ENCODE peak calls at places on chromosomes 7 and 10, in ten cellular contexts. Q is gastrocnemius medialis, P is ascending aorta, C is AG04450, J is AG10803, W is astrocyte of the spinal cord, A is A549, G is WERI-Rb-1, Z is GM12865, B is ovary. T is an unnamed sample.

GRCh38 chr10:48199580-48200377 is 74.7 kb downstream of the FRMPD2 start:
- DNase-seq in G (no peak), P (no peak), A (peak; percentile 7), Q (no peak), C (no peak), B (no peak), J (peak; percentile 86), W (peak; percentile 66), Z (no peak), T (peak; percentile 81)

GRCh38 chr7:116574025-116574822 is 49.4 kb downstream of the CAV1 start:
- DNase-seq in W (no peak), J (no peak), G (no peak), C (no peak), A (no peak), B (no peak), P (no peak), Z (peak; percentile 51), Q (no peak), T (no peak)

GRCh38 chr10:106513328-106513727 is 651.2 kb downstream of the SORCS1 start:
- DNase-seq in A (no peak), P (no peak), Q (no peak), J (no peak), C (no peak), G (no peak), B (no peak), Z (no peak), W (peak; percentile 27), T (no peak)

GRCh38 chr10:132485391-132485790 is 52.2 kb upstream of the INPP5A start:
- DNase-seq in P (no peak), J (no peak), C (no peak), Q (no peak), G (no peak), W (no peak), A (no peak), Z (no peak), B (peak; percentile 20), T (no peak)

GRCh38 chr10:3465406-3465891 is 292.9 kb upstream of the PITRM1 start:
- DNase-seq in C (no peak), W (no peak), A (no peak), P (no peak), J (no peak), Q (no peak), G (no peak), Z (no peak), B (no peak), T (no peak)

GRCh38 chr10:123996302-123996701 is 97.1 kb downstream of the CHST15 start:
- DNase-seq in C (no peak), B (peak; percentile 38), P (no peak), Q (no peak), W (no peak), Z (no peak), A (no peak), J (no peak), G (no peak), T (no peak)

GRCh38 chr7:10212664-10213063 is 761.0 kb upstream of the PHF14 start:
- DNase-seq in G (no peak), W (no peak), J (no peak), B (no peak), P (no peak), Q (no peak), A (no peak), Z (no peak), C (no peak), T (no peak)

GRCh38 chr10:4141471-4141870 is 356.5 kb upstream of the KLF6 start:
- DNase-seq in J (peak; percentile 6), Z (peak; percentile 28), B (no peak), C (no peak), G (no peak), A (no peak), P (no peak), Q (no peak), W (peak; percentile 28), T (peak; percentile 40)

GRCh38 chr7:130894146-130895005 is 160.4 kb upstream of the KLF14 start:
- DNase-seq in J (no peak), A (peak; percentile 93), Z (no peak), B (peak; percentile 85), G (peak; percentile 76), C (no peak), W (peak; percentile 87), P (peak; percentile 73), Q (peak; percentile 96), T (peak; percentile 63)

GRCh38 chr7:130890176-130891020 is 156.4 kb upstream of the KLF14 start:
- DNase-seq in Z (no peak), P (no peak), G (no peak), B (no peak), W (no peak), A (no peak), J (peak; percentile 68), C (no peak), Q (no peak), T (peak; percentile 59)

GRCh38 chr7:130888468-130888867 is 154.5 kb upstream of the KLF14 start:
- DNase-seq in C (no peak), Z (no peak), G (no peak), Q (no peak), J (no peak), P (no peak), W (no peak), A (no peak), B (no peak), T (no peak)

GRCh38 chr7:130893441-130893894 is 159.5 kb upstream of the KLF14 start:
- DNase-seq in Q (peak; percentile 67), B (no peak), C (no peak), P (no peak), Z (no peak), A (peak; percentile 56), W (peak; percentile 82), G (no peak), J (peak; percentile 73), T (peak; percentile 71)

DNA sequence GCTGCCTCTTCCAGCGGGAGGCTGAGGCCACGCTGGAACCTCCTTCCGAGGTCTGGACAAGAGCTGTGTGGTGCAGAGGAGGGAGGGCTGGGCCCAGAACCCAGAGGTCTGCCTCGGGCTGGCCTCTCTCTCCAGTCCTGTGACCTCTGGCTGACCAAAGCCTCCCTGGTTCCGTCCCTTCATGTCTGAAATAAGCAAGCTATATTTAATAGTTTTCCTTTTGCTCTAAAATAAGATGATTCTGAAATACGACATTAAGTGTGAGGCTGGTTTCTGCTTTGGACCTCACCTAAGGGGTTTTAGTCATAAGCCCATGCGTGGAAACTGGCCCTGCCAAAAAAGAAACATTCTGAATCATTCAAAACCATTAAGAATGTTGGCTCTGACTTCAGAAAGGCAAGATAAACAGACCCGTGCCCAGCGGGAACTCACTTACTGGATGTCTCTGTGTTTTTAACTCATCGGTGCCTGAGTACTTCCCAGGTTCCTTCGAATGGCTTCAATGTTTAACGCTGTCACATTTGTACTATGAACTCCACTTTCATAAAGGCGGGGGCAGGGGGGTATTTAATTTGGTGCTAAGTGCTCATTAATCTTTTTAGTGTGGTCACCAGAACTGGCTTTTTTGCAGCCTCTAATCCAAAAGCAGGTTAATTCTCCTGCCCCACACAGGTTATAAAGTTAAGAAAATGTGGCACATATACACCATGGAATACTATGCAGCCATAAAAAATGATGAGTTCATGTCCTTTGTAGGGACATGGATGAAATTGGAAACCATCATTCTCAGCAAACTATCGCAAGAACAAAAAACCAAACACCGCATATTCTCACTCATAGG is 157.5 kb upstream of the KLF14 start:
- DNase-seq in Q (peak; percentile 74), W (peak; percentile 99), G (no peak), C (peak; percentile 83), P (no peak), A (peak; percentile 83), Z (no peak), B (peak; percentile 70), J (peak; percentile 94), T (peak; percentile 98)
- H3K4me3 ChIP-seq in Q (peak overlapping the region; percentile 3), W (peak overlapping the region; percentile 4), G (no peak overlapping the region), C (peak overlapping the region; percentile 46), P (no peak overlapping the region), A (peak overlapping the region; percentile 16), Z (no peak overlapping the region), B (peak overlapping the region; percentile 8), J (peak overlapping the region; percentile 9), T (peak overlapping the region; percentile 42)

DNA sequence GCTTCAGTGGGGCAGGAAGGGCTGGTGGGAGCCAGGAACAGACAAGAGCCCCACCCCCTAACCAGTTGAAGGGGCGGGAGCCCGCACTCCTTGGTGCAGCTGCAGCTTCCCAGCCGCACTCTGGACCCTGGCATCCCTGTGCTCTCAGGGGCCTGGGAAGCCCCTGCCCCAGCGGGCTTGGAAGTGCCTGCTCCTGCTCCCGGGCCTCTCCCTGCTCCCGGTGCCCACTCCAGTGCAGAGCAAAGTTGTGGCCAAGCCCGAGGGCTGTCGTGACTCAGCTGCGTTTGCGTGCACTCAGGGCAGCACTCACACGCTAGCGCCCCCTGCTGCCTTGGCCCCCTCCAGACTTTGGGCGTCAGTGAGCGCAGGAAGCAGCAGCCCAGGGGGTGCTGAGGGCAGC is 883.8 kb downstream of the LRMDA start:
- DNase-seq in Q (no peak), G (no peak), W (no peak), J (no peak), B (no peak), A (no peak), Z (no peak), C (no peak), P (no peak), T (no peak)
- TF ChIP-seq CTCF in Q (no peak), G (no peak), W (no peak), J (no peak), B (no peak), A (no peak), Z (peak; percentile 8), C (no peak), P (no peak), T (no peak)

GRCh38 chr7:520503-521161 is 986 bp upstream of the PDGFA start:
- DNase-seq in J (no peak), Z (no peak), A (no peak), W (no peak), G (no peak), P (no peak), Q (no peak), B (peak; percentile 57), C (no peak), T (no peak)

GRCh38 chr7:519429-519973 is at the start of gene PDGFA:
- DNase-seq in J (peak; percentile 57), W (no peak), Z (no peak), P (no peak), B (peak; percentile 64), Q (no peak), C (no peak), G (no peak), A (peak; percentile 73), T (peak; percentile 38)

GRCh38 chr7:517848-518629 is 1.6 kb downstream of the PDGFA start:
- DNase-seq in A (peak; percentile 70), Z (peak; percentile 25), J (peak; percentile 79), G (no peak), C (no peak), P (no peak), Q (peak; percentile 48), W (peak; percentile 67), B (peak; percentile 75), T (peak; percentile 71)

GRCh38 chr7:519974-520458 is 370 bp upstream of the PDGFA start:
- DNase-seq in W (peak; percentile 60), C (no peak), Z (peak; percentile 45), J (peak; percentile 66), Q (no peak), B (peak; percentile 67), P (no peak), G (no peak), A (peak; percentile 78), T (peak; percentile 44)

GRCh38 chr7:518630-519428 is 817 bp downstream of the PDGFA start:
- DNase-seq in B (peak; percentile 74), C (no peak), J (peak; percentile 79), Z (peak; percentile 43), G (peak; percentile 72), P (peak; percentile 30), Q (peak; percentile 76), A (peak; percentile 87), W (peak; percentile 82), T (peak; percentile 66)
- H3K4me3 ChIP-seq in B (peak overlapping the region; percentile 46), C (peak overlapping the region; percentile 61), J (peak overlapping the region; percentile 68), Z (peak overlapping the region; percentile 53), G (peak overlapping the region; percentile 57), P (peak overlapping the region; percentile 83), Q (peak overlapping the region; percentile 93), A (peak overlapping the region; percentile 74), W (peak overlapping the region; percentile 70), T (peak overlapping the region; percentile 71)

DNA sequence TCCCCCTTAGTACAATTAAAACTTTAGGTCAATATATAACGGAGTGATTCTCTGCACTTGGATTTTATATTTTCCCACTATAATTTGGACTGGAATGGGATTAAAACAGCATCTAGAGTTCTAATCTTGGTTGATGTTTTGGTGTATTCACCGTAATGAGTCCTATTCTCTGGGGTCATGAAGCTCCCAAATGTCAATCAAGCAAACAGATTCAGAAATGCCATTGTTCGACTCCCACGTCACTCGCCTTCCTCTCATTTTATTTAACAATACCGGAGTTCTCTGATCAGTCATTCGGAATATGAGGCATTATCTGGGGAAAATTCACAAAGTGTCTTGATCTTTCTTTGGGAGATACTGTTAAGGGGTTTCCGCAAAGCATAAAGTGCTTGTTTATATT is 26.5 kb downstream of the SKIDA1 start:
- DNase-seq in B (no peak), A (no peak), J (no peak), C (no peak), Q (no peak), W (no peak), G (no peak), P (no peak), Z (no peak), T (no peak)
- TF ChIP-seq CTCF in B (no peak), A (no peak), J (no peak), C (no peak), Q (no peak), W (no peak), G (no peak), P (no peak), Z (no peak), T (no peak)